ENCODE peak calls at places on chromosome 17, in four cellular contexts. T, S, R and J are unnamed samples.

GRCh38 chr17:79626156-79626890 is 15.5 kb upstream of the RBFOX3 start:
- DNase-seq in T (peak; percentile 14), R (no peak), S (no peak), J (peak; percentile 28)

GRCh38 chr17:58005728-58006562 is 1.1 kb downstream of the SRSF1 start:
- DNase-seq in T (no peak), R (no peak), S (no peak), J (no peak)

GRCh38 chr17:4229627-4230026 is 34.2 kb downstream of the ANKFY1 start:
- DNase-seq in S (no peak), T (no peak), R (peak; percentile 68), J (no peak)

GRCh38 chr17:1001640-1002411 is 4.9 kb downstream of the TIMM22 start:
- DNase-seq in T (no peak), R (peak; percentile 79), S (no peak), J (no peak)

GRCh38 chr17:45269912-45270311 is 8.0 kb upstream of the SPATA32 start:
- DNase-seq in T (no peak), R (no peak), S (no peak), J (no peak)

GRCh38 chr17:42743595-42744282 is 1.1 kb downstream of the EZH1 start:
- DNase-seq in R (no peak), S (no peak), T (no peak), J (no peak)

GRCh38 chr17:69501591-69502468 is 87.3 kb downstream of the MAP2K6 start:
- DNase-seq in R (peak; percentile 52), T (peak; percentile 58), S (peak; percentile 46), J (no peak)

GRCh38 chr17:67689534-67690177 is 28.1 kb upstream of the NOL11 start:
- DNase-seq in T (peak; percentile 30), R (peak; percentile 80), S (peak; percentile 65), J (peak; percentile 68)

GRCh38 chr17:1110524-1110843 is 69.3 kb downstream of the ABR start:
- DNase-seq in T (no peak), R (no peak), S (no peak), J (no peak)

GRCh38 chr17:16068323-16068722 is 68.7 kb downstream of the TTC19 start:
- DNase-seq in S (no peak), T (no peak), R (peak; percentile 25), J (no peak)

GRCh38 chr17:79152636-79153035 is 78.0 kb downstream of the ENGASE start:
- DNase-seq in S (no peak), T (no peak), R (no peak), J (no peak)

GRCh38 chr17:4748687-4749086 is 9.0 kb upstream of the CXCL16 start:
- DNase-seq in R (no peak), S (no peak), T (no peak), J (no peak)

GRCh38 chr17:19021622-19022083 is 17.1 kb upstream of the FAM83G start:
- DNase-seq in T (no peak), S (no peak), R (no peak), J (no peak)

GRCh38 chr17:80060629-80061028 is 24.2 kb downstream of the CCDC40 start:
- DNase-seq in S (no peak), T (no peak), R (no peak), J (no peak)

GRCh38 chr17:38554430-38555350 is 51.1 kb downstream of the SRCIN1 start:
- DNase-seq in T (no peak), R (no peak), S (no peak), J (peak; percentile 82)

GRCh38 chr17:62923515-62924150 is 42.4 kb upstream of the TANC2 start:
- DNase-seq in S (no peak), T (no peak), R (no peak), J (no peak)

GRCh38 chr17:57861000-57861736 is 11.3 kb upstream of the MRPS23 start:
- DNase-seq in S (peak; percentile 38), T (peak; percentile 82), R (peak; percentile 22), J (peak; percentile 59)

GRCh38 chr17:45425125-45425983 is 7.3 kb downstream of the ARHGAP27 start:
- DNase-seq in T (peak; percentile 90), R (no peak), S (peak; percentile 72), J (peak; percentile 72)

GRCh38 chr17:338442-339192 is 14.0 kb downstream of the RPH3AL start:
- DNase-seq in S (no peak), R (no peak), T (no peak), J (peak; percentile 9)

GRCh38 chr17:45147581-45148182 is 593 bp upstream of the HEXIM1 start:
- DNase-seq in S (peak; percentile 56), T (peak; percentile 76), R (peak; percentile 59), J (no peak)

GRCh38 chr17:57995076-57995956 is 7.3 kb upstream of the VEZF1 start:
- DNase-seq in R (peak; percentile 79), S (peak; percentile 46), T (peak; percentile 66), J (peak; percentile 83)